ENCODE peak calls at places on chromosomes 6 and 20, in four cellular contexts. U, Z, E and J are unnamed samples.

GRCh38 chr20:63461364-63461763 is 11.1 kb downstream of the KCNQ2 start:
- DNase-seq in U (no peak), Z (no peak), E (no peak), J (no peak)

GRCh38 chr6:30357678-30358339 is 12.9 kb downstream of the RPP21 start:
- DNase-seq in U (no peak), Z (peak), E (peak), J (peak)

GRCh38 chr6:158143700-158144099 is 24.4 kb downstream of the SERAC1 start:
- DNase-seq in U (no peak), Z (no peak), E (no peak), J (no peak)

GRCh38 chr20:41361757-41362747 is 4.6 kb downstream of the EMILIN3 start:
- DNase-seq in U (no peak), Z (no peak), E (no peak), J (no peak)

GRCh38 chr20:36629719-36630340 is 16.2 kb downstream of the SLA2 start:
- DNase-seq in U (no peak), Z (no peak), E (no peak), J (no peak)

GRCh38 chr6:33664506-33665057 is 43.5 kb downstream of the ITPR3 start:
- DNase-seq in U (no peak), Z (no peak), E (no peak), J (no peak)

GRCh38 chr6:29490552-29490951 is 2.8 kb upstream of the MAS1L start:
- DNase-seq in U (peak), Z (no peak), E (no peak), J (no peak)

GRCh38 chr20:63071541-63072181 is 64.9 kb upstream of the BHLHE23 start:
- DNase-seq in U (no peak), Z (no peak), E (no peak), J (no peak)

GRCh38 chr20:38863024-38863851 is 57.7 kb downstream of the PPP1R16B start:
- DNase-seq in U (no peak), Z (no peak), E (no peak), J (no peak)

GRCh38 chr6:119034827-119035458 is 43.5 kb downstream of the FAM184A start:
- DNase-seq in U (no peak), Z (no peak), E (no peak), J (no peak)